ENCODE peak calls at places on chromosomes 4 and X, in ten cellular contexts. One of them, this sample, is unnamed.

GRCh38 chr4:95552942-95553550 is 4.3 kb upstream of the UNC5C start:
- DNase-seq in pancreas: no peak
- DNase-seq in cardiac muscle cell: no peak
- DNase-seq in lower leg skin: no peak
- DNase-seq in adrenal gland: no peak
- DNase-seq in fibroblast of villous mesenchyme: no peak
- DNase-seq in BE2C: no peak
- DNase-seq in kidney epithelial cell: no peak
- DNase-seq in dorsolateral prefrontal cortex: no peak
- DNase-seq in breast epithelium: no peak
- DNase-seq in this sample: no peak

GRCh38 chrX:123291623-123292022 is 107.5 kb downstream of the GRIA3 start:
- DNase-seq in pancreas: peak
- DNase-seq in cardiac muscle cell: no peak
- DNase-seq in lower leg skin: no peak
- DNase-seq in adrenal gland: no peak
- DNase-seq in fibroblast of villous mesenchyme: no peak
- DNase-seq in BE2C: no peak
- DNase-seq in kidney epithelial cell: no peak
- DNase-seq in dorsolateral prefrontal cortex: no peak
- DNase-seq in breast epithelium: no peak
- DNase-seq in this sample: no peak

GRCh38 chr4:2811830-2812599 is 19.1 kb downstream of the SH3BP2 start:
- DNase-seq in pancreas: no peak
- DNase-seq in cardiac muscle cell: peak
- DNase-seq in lower leg skin: peak
- DNase-seq in adrenal gland: peak
- DNase-seq in fibroblast of villous mesenchyme: peak
- DNase-seq in BE2C: peak
- DNase-seq in kidney epithelial cell: peak
- DNase-seq in dorsolateral prefrontal cortex: peak
- DNase-seq in breast epithelium: no peak
- DNase-seq in this sample: peak

GRCh38 chrX:152798945-152799344 is 29.5 kb upstream of the MAGEA6 start:
- DNase-seq in pancreas: no peak
- DNase-seq in cardiac muscle cell: no peak
- DNase-seq in lower leg skin: no peak
- DNase-seq in adrenal gland: no peak
- DNase-seq in fibroblast of villous mesenchyme: no peak
- DNase-seq in BE2C: no peak
- DNase-seq in kidney epithelial cell: no peak
- DNase-seq in dorsolateral prefrontal cortex: no peak
- DNase-seq in breast epithelium: no peak
- DNase-seq in this sample: no peak

GRCh38 chr4:38950734-38951133 is 81.5 kb downstream of the TMEM156 start:
- DNase-seq in pancreas: no peak
- DNase-seq in cardiac muscle cell: no peak
- DNase-seq in lower leg skin: no peak
- DNase-seq in adrenal gland: no peak
- DNase-seq in fibroblast of villous mesenchyme: peak
- DNase-seq in BE2C: no peak
- DNase-seq in kidney epithelial cell: no peak
- DNase-seq in dorsolateral prefrontal cortex: no peak
- DNase-seq in breast epithelium: no peak
- DNase-seq in this sample: peak

GRCh38 chrX:130778773-130779172 is 124.2 kb downstream of the ENOX2 start:
- DNase-seq in pancreas: no peak
- DNase-seq in cardiac muscle cell: no peak
- DNase-seq in lower leg skin: no peak
- DNase-seq in adrenal gland: no peak
- DNase-seq in fibroblast of villous mesenchyme: no peak
- DNase-seq in BE2C: no peak
- DNase-seq in kidney epithelial cell: no peak
- DNase-seq in dorsolateral prefrontal cortex: no peak
- DNase-seq in breast epithelium: no peak
- DNase-seq in this sample: peak

GRCh38 chrX:72666451-72666850 is 47.7 kb downstream of the PHKA1 start:
- DNase-seq in pancreas: no peak
- DNase-seq in cardiac muscle cell: peak
- DNase-seq in lower leg skin: no peak
- DNase-seq in adrenal gland: no peak
- DNase-seq in fibroblast of villous mesenchyme: no peak
- DNase-seq in BE2C: no peak
- DNase-seq in kidney epithelial cell: no peak
- DNase-seq in dorsolateral prefrontal cortex: no peak
- DNase-seq in breast epithelium: no peak
- DNase-seq in this sample: no peak

GRCh38 chrX:112961981-112962380 is 121.3 kb upstream of the AMOT start:
- DNase-seq in pancreas: no peak
- DNase-seq in cardiac muscle cell: peak
- DNase-seq in lower leg skin: no peak
- DNase-seq in adrenal gland: no peak
- DNase-seq in fibroblast of villous mesenchyme: no peak
- DNase-seq in BE2C: no peak
- DNase-seq in kidney epithelial cell: no peak
- DNase-seq in dorsolateral prefrontal cortex: no peak
- DNase-seq in breast epithelium: no peak
- DNase-seq in this sample: no peak

GRCh38 chr4:31370866-31371465 is 650.8 kb downstream of the PCDH7 start:
- DNase-seq in pancreas: no peak
- DNase-seq in cardiac muscle cell: peak
- DNase-seq in lower leg skin: no peak
- DNase-seq in adrenal gland: no peak
- DNase-seq in fibroblast of villous mesenchyme: peak
- DNase-seq in BE2C: no peak
- DNase-seq in kidney epithelial cell: no peak
- DNase-seq in dorsolateral prefrontal cortex: no peak
- DNase-seq in breast epithelium: no peak
- DNase-seq in this sample: peak

GRCh38 chr4:149690726-149691125 is 124.9 kb downstream of the IQCM start:
- DNase-seq in pancreas: no peak
- DNase-seq in cardiac muscle cell: no peak
- DNase-seq in lower leg skin: no peak
- DNase-seq in adrenal gland: no peak
- DNase-seq in fibroblast of villous mesenchyme: no peak
- DNase-seq in BE2C: no peak
- DNase-seq in kidney epithelial cell: no peak
- DNase-seq in dorsolateral prefrontal cortex: no peak
- DNase-seq in breast epithelium: no peak
- DNase-seq in this sample: no peak

GRCh38 chrX:40262641-40263560 is 165.1 kb upstream of the BCOR start:
- DNase-seq in pancreas: no peak
- DNase-seq in cardiac muscle cell: peak
- DNase-seq in lower leg skin: no peak
- DNase-seq in adrenal gland: peak
- DNase-seq in fibroblast of villous mesenchyme: peak
- DNase-seq in BE2C: no peak
- DNase-seq in kidney epithelial cell: peak
- DNase-seq in dorsolateral prefrontal cortex: no peak
- DNase-seq in breast epithelium: peak
- DNase-seq in this sample: peak

GRCh38 chrX:47217121-47217851 is 1.2 kb upstream of the CDK16 start:
- DNase-seq in pancreas: peak
- DNase-seq in cardiac muscle cell: peak
- DNase-seq in lower leg skin: peak
- DNase-seq in adrenal gland: peak
- DNase-seq in fibroblast of villous mesenchyme: peak
- DNase-seq in BE2C: peak
- DNase-seq in kidney epithelial cell: no peak
- DNase-seq in dorsolateral prefrontal cortex: no peak
- DNase-seq in breast epithelium: peak
- DNase-seq in this sample: peak

GRCh38 chr4:168502886-168503285 is 6.0 kb downstream of the PALLD start:
- DNase-seq in pancreas: no peak
- DNase-seq in cardiac muscle cell: no peak
- DNase-seq in lower leg skin: no peak
- DNase-seq in adrenal gland: no peak
- DNase-seq in fibroblast of villous mesenchyme: no peak
- DNase-seq in BE2C: no peak
- DNase-seq in kidney epithelial cell: no peak
- DNase-seq in dorsolateral prefrontal cortex: no peak
- DNase-seq in breast epithelium: no peak
- DNase-seq in this sample: no peak

GRCh38 chr4:38562751-38563198 is 101.2 kb upstream of the KLF3 start:
- DNase-seq in pancreas: no peak
- DNase-seq in cardiac muscle cell: peak
- DNase-seq in lower leg skin: no peak
- DNase-seq in adrenal gland: peak
- DNase-seq in fibroblast of villous mesenchyme: peak
- DNase-seq in BE2C: peak
- DNase-seq in kidney epithelial cell: no peak
- DNase-seq in dorsolateral prefrontal cortex: no peak
- DNase-seq in breast epithelium: no peak
- DNase-seq in this sample: peak

GRCh38 chrX:1450381-1451161 is 2.1 kb downstream of the ASMTL start:
- DNase-seq in pancreas: no peak
- DNase-seq in cardiac muscle cell: no peak
- DNase-seq in lower leg skin: peak
- DNase-seq in adrenal gland: peak
- DNase-seq in fibroblast of villous mesenchyme: no peak
- DNase-seq in BE2C: no peak
- DNase-seq in kidney epithelial cell: no peak
- DNase-seq in dorsolateral prefrontal cortex: no peak
- DNase-seq in breast epithelium: no peak
- DNase-seq in this sample: no peak

GRCh38 chrX:30713061-30713525 is 59.9 kb downstream of the GK start:
- DNase-seq in pancreas: peak
- DNase-seq in cardiac muscle cell: peak
- DNase-seq in lower leg skin: no peak
- DNase-seq in adrenal gland: peak
- DNase-seq in fibroblast of villous mesenchyme: peak
- DNase-seq in BE2C: peak
- DNase-seq in kidney epithelial cell: peak
- DNase-seq in dorsolateral prefrontal cortex: no peak
- DNase-seq in breast epithelium: no peak
- DNase-seq in this sample: peak

GRCh38 chr4:5033266-5033945 is 14.1 kb upstream of the CYTL1 start:
- DNase-seq in pancreas: no peak
- DNase-seq in cardiac muscle cell: peak
- DNase-seq in lower leg skin: peak
- DNase-seq in adrenal gland: peak
- DNase-seq in fibroblast of villous mesenchyme: no peak
- DNase-seq in BE2C: no peak
- DNase-seq in kidney epithelial cell: no peak
- DNase-seq in dorsolateral prefrontal cortex: no peak
- DNase-seq in breast epithelium: no peak
- DNase-seq in this sample: peak

GRCh38 chrX:147884958-147885357 is 26.8 kb upstream of the FMR1 start:
- DNase-seq in pancreas: no peak
- DNase-seq in cardiac muscle cell: peak
- DNase-seq in lower leg skin: no peak
- DNase-seq in adrenal gland: no peak
- DNase-seq in fibroblast of villous mesenchyme: peak
- DNase-seq in BE2C: no peak
- DNase-seq in kidney epithelial cell: no peak
- DNase-seq in dorsolateral prefrontal cortex: no peak
- DNase-seq in breast epithelium: no peak
- DNase-seq in this sample: peak

GRCh38 chrX:3520458-3520857 is 174.0 kb upstream of the MXRA5 start:
- DNase-seq in pancreas: no peak
- DNase-seq in cardiac muscle cell: no peak
- DNase-seq in lower leg skin: no peak
- DNase-seq in adrenal gland: no peak
- DNase-seq in fibroblast of villous mesenchyme: no peak
- DNase-seq in BE2C: no peak
- DNase-seq in kidney epithelial cell: no peak
- DNase-seq in dorsolateral prefrontal cortex: no peak
- DNase-seq in breast epithelium: no peak
- DNase-seq in this sample: peak
- TF ChIP-seq CTCF in pancreas: no peak
- TF ChIP-seq CTCF in cardiac muscle cell: no peak
- TF ChIP-seq CTCF in lower leg skin: no peak
- TF ChIP-seq CTCF in adrenal gland: no peak
- TF ChIP-seq CTCF in fibroblast of villous mesenchyme: no peak
- TF ChIP-seq CTCF in BE2C: no peak
- TF ChIP-seq CTCF in kidney epithelial cell: no peak
- TF ChIP-seq CTCF in dorsolateral prefrontal cortex: no peak
- TF ChIP-seq CTCF in breast epithelium: no peak
- TF ChIP-seq CTCF in this sample: no peak

GRCh38 chr4:145909331-145909730 is 29.3 kb downstream of the ZNF827 start:
- DNase-seq in pancreas: peak
- DNase-seq in cardiac muscle cell: peak
- DNase-seq in lower leg skin: no peak
- DNase-seq in adrenal gland: no peak
- DNase-seq in fibroblast of villous mesenchyme: peak
- DNase-seq in BE2C: peak
- DNase-seq in kidney epithelial cell: no peak
- DNase-seq in dorsolateral prefrontal cortex: no peak
- DNase-seq in breast epithelium: peak
- DNase-seq in this sample: peak
- H3K4me3 ChIP-seq in pancreas: peak
- H3K4me3 ChIP-seq in cardiac muscle cell: no peak
- H3K4me3 ChIP-seq in lower leg skin: no peak
- H3K4me3 ChIP-seq in adrenal gland: no peak
- H3K4me3 ChIP-seq in fibroblast of villous mesenchyme: peak
- H3K4me3 ChIP-seq in BE2C: no peak
- H3K4me3 ChIP-seq in kidney epithelial cell: no peak
- H3K4me3 ChIP-seq in dorsolateral prefrontal cortex: peak
- H3K4me3 ChIP-seq in breast epithelium: peak
- H3K4me3 ChIP-seq in this sample: peak

DNA sequence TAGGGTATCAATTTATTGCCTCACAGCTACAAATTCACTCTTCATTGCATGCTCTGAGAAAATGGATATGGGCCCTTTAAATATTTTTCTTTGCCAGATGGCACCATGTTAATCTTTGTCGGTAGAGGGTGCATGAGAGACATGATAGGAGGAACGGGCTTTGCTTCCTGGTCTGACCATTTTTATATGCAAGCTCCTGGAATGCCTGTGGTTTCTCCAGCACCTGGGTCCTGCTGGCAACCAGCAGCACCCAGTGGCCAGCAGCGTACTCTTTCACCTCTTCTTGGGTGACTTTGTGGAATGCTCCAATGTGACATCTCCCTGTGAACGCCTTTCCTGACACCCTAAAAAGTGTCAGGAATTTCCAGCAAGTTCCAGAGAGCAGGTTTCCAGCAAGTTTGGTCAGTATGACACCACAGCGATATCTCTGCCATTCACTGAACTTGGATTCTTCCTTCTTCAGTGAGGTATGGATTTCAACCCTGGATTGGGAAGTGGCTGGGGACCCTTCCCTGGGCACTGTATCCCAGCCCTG is 140.3 kb upstream of the PGRMC2 start:
- DNase-seq in pancreas: peak
- DNase-seq in cardiac muscle cell: peak
- DNase-seq in lower leg skin: no peak
- DNase-seq in adrenal gland: peak
- DNase-seq in fibroblast of villous mesenchyme: peak
- DNase-seq in BE2C: peak
- DNase-seq in kidney epithelial cell: peak
- DNase-seq in dorsolateral prefrontal cortex: no peak
- DNase-seq in breast epithelium: peak
- DNase-seq in this sample: peak
- TF ChIP-seq CTCF in pancreas: peak
- TF ChIP-seq CTCF in cardiac muscle cell: peak
- TF ChIP-seq CTCF in lower leg skin: no peak
- TF ChIP-seq CTCF in adrenal gland: peak
- TF ChIP-seq CTCF in fibroblast of villous mesenchyme: peak
- TF ChIP-seq CTCF in BE2C: peak
- TF ChIP-seq CTCF in kidney epithelial cell: peak
- TF ChIP-seq CTCF in dorsolateral prefrontal cortex: no peak
- TF ChIP-seq CTCF in breast epithelium: peak
- TF ChIP-seq CTCF in this sample: peak

GRCh38 chr4:374298-375160 is 36.9 kb downstream of the ZNF141 start:
- DNase-seq in pancreas: no peak
- DNase-seq in cardiac muscle cell: no peak
- DNase-seq in lower leg skin: no peak
- DNase-seq in adrenal gland: no peak
- DNase-seq in fibroblast of villous mesenchyme: no peak
- DNase-seq in BE2C: no peak
- DNase-seq in kidney epithelial cell: no peak
- DNase-seq in dorsolateral prefrontal cortex: no peak
- DNase-seq in breast epithelium: no peak
- DNase-seq in this sample: no peak

GRCh38 chr4:373062-373839 is 35.6 kb downstream of the ZNF141 start:
- DNase-seq in pancreas: no peak
- DNase-seq in cardiac muscle cell: no peak
- DNase-seq in lower leg skin: no peak
- DNase-seq in adrenal gland: no peak
- DNase-seq in fibroblast of villous mesenchyme: no peak
- DNase-seq in BE2C: no peak
- DNase-seq in kidney epithelial cell: no peak
- DNase-seq in dorsolateral prefrontal cortex: no peak
- DNase-seq in breast epithelium: no peak
- DNase-seq in this sample: no peak
- H3K4me3 ChIP-seq in pancreas: no peak
- H3K4me3 ChIP-seq in cardiac muscle cell: no peak
- H3K4me3 ChIP-seq in lower leg skin: no peak
- H3K4me3 ChIP-seq in adrenal gland: no peak
- H3K4me3 ChIP-seq in fibroblast of villous mesenchyme: no peak
- H3K4me3 ChIP-seq in BE2C: no peak
- H3K4me3 ChIP-seq in kidney epithelial cell: no peak
- H3K4me3 ChIP-seq in dorsolateral prefrontal cortex: no peak
- H3K4me3 ChIP-seq in breast epithelium: peak
- H3K4me3 ChIP-seq in this sample: no peak

This sample was measured in fibroblast of mammary gland.